ENCODE peak calls at places on chromosomes 13 and 19, in six cellular contexts. O is Peyer's patch; T is neuronal stem cell; K is right cardiac atrium; V is RWPE2; Z is CD8-positive, alpha-beta memory T cell. I is an unnamed sample.

GRCh38 chr13:94673841-94674240 is 38.5 kb downstream of the SOX21 start:
- DNase-seq in O (no peak), T (no peak), K (no peak), V (no peak), Z (no peak), I (no peak)

GRCh38 chr13:108227651-108228272 is 9.6 kb downstream of the ABHD13 start:
- DNase-seq in O (no peak), T (no peak), K (no peak), V (no peak), Z (peak; percentile 38), I (no peak)

GRCh38 chr19:19362075-19362474 is 41.4 kb downstream of the MAU2 start:
- DNase-seq in O (no peak), T (no peak), K (no peak), V (no peak), Z (no peak), I (no peak)

GRCh38 chr19:44775676-44776240 is 1.9 kb upstream of the CBLC start:
- DNase-seq in O (no peak), T (no peak), K (peak; percentile 0), V (no peak), Z (no peak), I (no peak)

GRCh38 chr19:23823952-23824389 is 65.3 kb upstream of the ZNF681 start:
- DNase-seq in O (no peak), T (peak; percentile 0), K (no peak), V (no peak), Z (no peak), I (no peak)

GRCh38 chr19:3459322-3459881 is 20.9 kb downstream of the SMIM24 start:
- DNase-seq in O (peak; percentile 24), T (no peak), K (peak; percentile 97), V (no peak), Z (no peak), I (peak; percentile 95)

GRCh38 chr13:20074956-20075355 is 85.9 kb downstream of the GJA3 start:
- DNase-seq in O (no peak), T (no peak), K (no peak), V (no peak), Z (no peak), I (no peak)

GRCh38 chr19:7373862-7374261 is 25.1 kb downstream of the ARHGEF18 start:
- DNase-seq in O (no peak), T (no peak), K (no peak), V (no peak), Z (no peak), I (no peak)

GRCh38 chr19:5096536-5096935 is 127.6 kb downstream of the KDM4B start:
- DNase-seq in O (no peak), T (no peak), K (peak; percentile 3), V (no peak), Z (no peak), I (no peak)

GRCh38 chr19:32498641-32499200 is 82.3 kb upstream of the PDCD5 start:
- DNase-seq in O (no peak), T (no peak), K (no peak), V (no peak), Z (no peak), I (no peak)

GRCh38 chr13:49652691-49653305 is 24.5 kb downstream of the ARL11 start:
- DNase-seq in O (no peak), T (peak; percentile 36), K (peak; percentile 52), V (no peak), Z (no peak), I (no peak)

GRCh38 chr19:51644636-51645271 is 1.9 kb downstream of the SIGLEC14 start:
- DNase-seq in O (no peak), T (no peak), K (no peak), V (no peak), Z (no peak), I (no peak)

GRCh38 chr19:57321164-57321563 is 892 bp downstream of the ZNF543 start:
- DNase-seq in O (no peak), T (no peak), K (no peak), V (no peak), Z (no peak), I (no peak)

GRCh38 chr19:2305974-2306806 is 1.8 kb downstream of the LINGO3 start:
- DNase-seq in O (no peak), T (no peak), K (no peak), V (no peak), Z (no peak), I (no peak)

GRCh38 chr13:76023644-76024043 is 387.5 kb downstream of the LMO7 start:
- DNase-seq in O (no peak), T (no peak), K (no peak), V (no peak), Z (no peak), I (no peak)

GRCh38 chr19:49614096-49614857 is 23.3 kb downstream of the PRR12 start:
- DNase-seq in O (no peak), T (no peak), K (peak; percentile 30), V (no peak), Z (no peak), I (no peak)

GRCh38 chr19:3315676-3315973 is 50.8 kb upstream of the NFIC start:
- DNase-seq in O (no peak), T (no peak), K (no peak), V (no peak), Z (no peak), I (no peak)

GRCh38 chr19:43470288-43470687 is 4.9 kb upstream of the LYPD3 start:
- DNase-seq in O (no peak), T (no peak), K (no peak), V (no peak), Z (peak; percentile 91), I (no peak)

GRCh38 chr19:480016-480855 is 16.1 kb upstream of the MADCAM1 start:
- DNase-seq in O (no peak), T (peak; percentile 59), K (peak; percentile 96), V (no peak), Z (no peak), I (peak; percentile 58)

GRCh38 chr19:38665950-38666661 is 18.7 kb downstream of the ACTN4 start:
- DNase-seq in O (no peak), T (peak; percentile 90), K (peak; percentile 86), V (peak; percentile 76), Z (no peak), I (peak; percentile 58)

GRCh38 chr13:101916758-101917474 is 464.4 kb downstream of the ITGBL1 start:
- DNase-seq in O (no peak), T (no peak), K (peak; percentile 42), V (no peak), Z (no peak), I (no peak)

GRCh38 chr13:24615911-24616472 is 64.2 kb upstream of the ATP12A start:
- DNase-seq in O (no peak), T (no peak), K (no peak), V (no peak), Z (no peak), I (no peak)

GRCh38 chr13:83065136-83065535 is 817.1 kb downstream of the SLITRK1 start:
- DNase-seq in O (no peak), T (no peak), K (peak; percentile 66), V (no peak), Z (no peak), I (peak; percentile 59)

GRCh38 chr19:46366620-46367277 is 19.9 kb downstream of the PPP5C start:
- DNase-seq in O (no peak), T (no peak), K (no peak), V (no peak), Z (no peak), I (no peak)

GRCh38 chr19:46361915-46362314 is 15.0 kb downstream of the PPP5C start:
- DNase-seq in O (no peak), T (no peak), K (no peak), V (no peak), Z (peak; percentile 43), I (no peak)

GRCh38 chr19:46367434-46367833 is 20.5 kb downstream of the PPP5C start:
- DNase-seq in O (no peak), T (no peak), K (no peak), V (no peak), Z (no peak), I (no peak)

GRCh38 chr19:46365561-46365960 is 18.7 kb downstream of the PPP5C start:
- DNase-seq in O (no peak), T (no peak), K (no peak), V (no peak), Z (no peak), I (no peak)

DNA sequence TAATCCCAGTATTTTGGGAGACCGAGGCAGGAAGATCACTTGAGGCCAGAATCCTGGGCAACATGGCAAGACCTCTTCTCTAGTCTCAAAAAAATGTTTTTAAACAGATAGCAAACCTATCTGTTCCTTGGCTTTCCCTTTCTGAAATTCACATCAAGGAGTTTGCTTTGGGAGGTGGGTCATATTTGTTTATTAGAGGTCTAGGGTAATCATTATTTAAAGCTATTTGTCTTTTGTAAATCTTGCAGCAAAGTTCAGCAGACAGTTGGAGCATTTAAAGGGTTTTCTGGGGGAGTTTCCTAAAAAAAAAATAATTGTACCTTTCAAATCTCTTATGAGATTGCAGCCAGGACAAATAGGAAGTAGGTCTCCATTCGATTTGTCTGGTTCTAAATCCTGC is 17.5 kb downstream of the PPP5C start:
- DNase-seq in O (no peak), T (no peak), K (no peak), V (no peak), Z (no peak), I (no peak)
- H3K27ac ChIP-seq in O (no peak overlapping the region), T (no peak overlapping the region), K (no peak overlapping the region), V (no peak overlapping the region), Z (no peak overlapping the region), I (no peak overlapping the region)

GRCh38 chr13:33277946-33278345 is 7.6 kb downstream of the STARD13 start:
- DNase-seq in O (no peak), T (no peak), K (no peak), V (no peak), Z (no peak), I (no peak)

GRCh38 chr13:33275916-33276315 is 9.6 kb downstream of the STARD13 start:
- DNase-seq in O (no peak), T (no peak), K (no peak), V (no peak), Z (no peak), I (no peak)

GRCh38 chr13:33276581-33276980 is 9.0 kb downstream of the STARD13 start:
- DNase-seq in O (no peak), T (no peak), K (no peak), V (no peak), Z (no peak), I (no peak)

GRCh38 chr13:33278923-33279322 is 6.6 kb downstream of the STARD13 start:
- DNase-seq in O (no peak), T (no peak), K (no peak), V (no peak), Z (no peak), I (no peak)

DNA sequence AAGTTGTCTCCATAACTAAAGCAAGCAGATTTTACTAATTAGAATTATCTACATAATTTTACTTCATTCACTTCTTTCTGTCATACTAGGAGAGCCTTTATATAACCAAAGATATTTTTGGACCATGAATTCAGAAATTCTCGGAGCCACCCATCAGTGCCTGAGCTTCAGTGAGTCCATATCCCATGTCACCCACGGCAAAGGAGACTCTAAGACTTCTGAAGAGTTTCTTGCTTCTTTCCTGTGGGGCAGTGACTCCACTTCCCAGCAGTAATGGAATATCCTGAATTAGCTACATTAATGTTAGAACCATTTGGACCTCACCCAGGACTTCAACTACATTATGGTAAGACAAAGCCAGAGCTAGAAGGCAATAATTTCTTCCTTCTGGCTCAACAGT is 8.2 kb downstream of the STARD13 start:
- DNase-seq in O (no peak), T (no peak), K (no peak), V (no peak), Z (no peak), I (no peak)
- H3K27ac ChIP-seq in O (no peak overlapping the region), T (no peak overlapping the region), K (peak overlapping the region; percentile 58), V (peak overlapping the region; percentile 99), Z (no peak overlapping the region), I (no peak overlapping the region)

GRCh38 chr19:41409288-41409687 is 11.7 kb downstream of the BCKDHA start:
- DNase-seq in O (no peak), T (no peak), K (no peak), V (no peak), Z (no peak), I (no peak)
- H3K27ac ChIP-seq in O (peak overlapping the region; percentile 17), T (no peak overlapping the region), K (peak overlapping the region; percentile 28), V (no peak overlapping the region), Z (peak overlapping the region; percentile 10), I (no peak overlapping the region)

GRCh38 chr13:26989261-26990007 is 182.2 kb downstream of the USP12 start:
- DNase-seq in O (no peak), T (no peak), K (no peak), V (no peak), Z (no peak), I (no peak)
- H3K27ac ChIP-seq in O (no peak overlapping the region), T (no peak overlapping the region), K (no peak overlapping the region), V (no peak overlapping the region), Z (no peak overlapping the region), I (no peak overlapping the region)